ENCODE peak calls at places on chromosomes 3 and 15, in eight cellular contexts. One of them, this sample, is unnamed.

GRCh38 chr15:64017082-64017588 is 29.1 kb downstream of the DAPK2 start:
- DNase-seq in psoas muscle: no peak
- DNase-seq in NCI-H2081 treated with DMSO at 0.1 percent for 48 hours: no peak
- DNase-seq in astrocyte of the spinal cord: peak
- DNase-seq in GOT3: no peak
- DNase-seq in endothelial cell: no peak
- DNase-seq in stimulated activated CD4-positive, alpha-beta T cell treated with anti-CD3 and anti-CD28 coated beads, Interleukin-15, amount 100 ng/mL, for 1 hour: no peak
- DNase-seq in activated T-helper 1 cell treated with Interleukin-2 at 50 U/mL for 16 hours: no peak
- DNase-seq in this sample: no peak

GRCh38 chr3:24520941-24521305 is 26.3 kb upstream of the THRB start:
- DNase-seq in psoas muscle: no peak
- DNase-seq in NCI-H2081 treated with DMSO at 0.1 percent for 48 hours: no peak
- DNase-seq in astrocyte of the spinal cord: no peak
- DNase-seq in GOT3: no peak
- DNase-seq in endothelial cell: no peak
- DNase-seq in stimulated activated CD4-positive, alpha-beta T cell treated with anti-CD3 and anti-CD28 coated beads, Interleukin-15, amount 100 ng/mL, for 1 hour: no peak
- DNase-seq in activated T-helper 1 cell treated with Interleukin-2 at 50 U/mL for 16 hours: no peak
- DNase-seq in this sample: no peak

GRCh38 chr15:72939855-72940631 is 112.2 kb upstream of the NEO1 start:
- DNase-seq in psoas muscle: no peak
- DNase-seq in NCI-H2081 treated with DMSO at 0.1 percent for 48 hours: no peak
- DNase-seq in astrocyte of the spinal cord: no peak
- DNase-seq in GOT3: no peak
- DNase-seq in endothelial cell: no peak
- DNase-seq in stimulated activated CD4-positive, alpha-beta T cell treated with anti-CD3 and anti-CD28 coated beads, Interleukin-15, amount 100 ng/mL, for 1 hour: no peak
- DNase-seq in activated T-helper 1 cell treated with Interleukin-2 at 50 U/mL for 16 hours: no peak
- DNase-seq in this sample: no peak

GRCh38 chr15:80554526-80554925 is 140.6 kb upstream of the ABHD17C start:
- DNase-seq in psoas muscle: no peak
- DNase-seq in NCI-H2081 treated with DMSO at 0.1 percent for 48 hours: no peak
- DNase-seq in astrocyte of the spinal cord: no peak
- DNase-seq in GOT3: no peak
- DNase-seq in endothelial cell: no peak
- DNase-seq in stimulated activated CD4-positive, alpha-beta T cell treated with anti-CD3 and anti-CD28 coated beads, Interleukin-15, amount 100 ng/mL, for 1 hour: no peak
- DNase-seq in activated T-helper 1 cell treated with Interleukin-2 at 50 U/mL for 16 hours: no peak
- DNase-seq in this sample: no peak

GRCh38 chr15:76994496-76994895 is 430 bp upstream of the PSTPIP1 start:
- DNase-seq in psoas muscle: no peak
- DNase-seq in NCI-H2081 treated with DMSO at 0.1 percent for 48 hours: no peak
- DNase-seq in astrocyte of the spinal cord: no peak
- DNase-seq in GOT3: no peak
- DNase-seq in endothelial cell: no peak
- DNase-seq in stimulated activated CD4-positive, alpha-beta T cell treated with anti-CD3 and anti-CD28 coated beads, Interleukin-15, amount 100 ng/mL, for 1 hour: no peak
- DNase-seq in activated T-helper 1 cell treated with Interleukin-2 at 50 U/mL for 16 hours: no peak
- DNase-seq in this sample: peak

GRCh38 chr15:72774696-72775383 is 8.7 kb downstream of the ADPGK start:
- DNase-seq in psoas muscle: no peak
- DNase-seq in NCI-H2081 treated with DMSO at 0.1 percent for 48 hours: no peak
- DNase-seq in astrocyte of the spinal cord: no peak
- DNase-seq in GOT3: no peak
- DNase-seq in endothelial cell: no peak
- DNase-seq in stimulated activated CD4-positive, alpha-beta T cell treated with anti-CD3 and anti-CD28 coated beads, Interleukin-15, amount 100 ng/mL, for 1 hour: no peak
- DNase-seq in activated T-helper 1 cell treated with Interleukin-2 at 50 U/mL for 16 hours: no peak
- DNase-seq in this sample: no peak

GRCh38 chr3:133292251-133292650 is 107.6 kb upstream of the BFSP2 start:
- DNase-seq in psoas muscle: no peak
- DNase-seq in NCI-H2081 treated with DMSO at 0.1 percent for 48 hours: no peak
- DNase-seq in astrocyte of the spinal cord: peak
- DNase-seq in GOT3: no peak
- DNase-seq in endothelial cell: no peak
- DNase-seq in stimulated activated CD4-positive, alpha-beta T cell treated with anti-CD3 and anti-CD28 coated beads, Interleukin-15, amount 100 ng/mL, for 1 hour: no peak
- DNase-seq in activated T-helper 1 cell treated with Interleukin-2 at 50 U/mL for 16 hours: no peak
- DNase-seq in this sample: no peak

GRCh38 chr15:82750831-82751181 is 41.1 kb upstream of the AP3B2 start:
- DNase-seq in psoas muscle: peak
- DNase-seq in NCI-H2081 treated with DMSO at 0.1 percent for 48 hours: no peak
- DNase-seq in astrocyte of the spinal cord: peak
- DNase-seq in GOT3: no peak
- DNase-seq in endothelial cell: peak
- DNase-seq in stimulated activated CD4-positive, alpha-beta T cell treated with anti-CD3 and anti-CD28 coated beads, Interleukin-15, amount 100 ng/mL, for 1 hour: no peak
- DNase-seq in activated T-helper 1 cell treated with Interleukin-2 at 50 U/mL for 16 hours: no peak
- DNase-seq in this sample: no peak

GRCh38 chr3:185149591-185149990 is 3.3 kb downstream of the C3orf70 start:
- DNase-seq in psoas muscle: no peak
- DNase-seq in NCI-H2081 treated with DMSO at 0.1 percent for 48 hours: no peak
- DNase-seq in astrocyte of the spinal cord: no peak
- DNase-seq in GOT3: no peak
- DNase-seq in endothelial cell: no peak
- DNase-seq in stimulated activated CD4-positive, alpha-beta T cell treated with anti-CD3 and anti-CD28 coated beads, Interleukin-15, amount 100 ng/mL, for 1 hour: no peak
- DNase-seq in activated T-helper 1 cell treated with Interleukin-2 at 50 U/mL for 16 hours: no peak
- DNase-seq in this sample: no peak

This sample was measured in transverse colon.